ENCODE peak calls at places on chromosomes 13 and 19, in four cellular contexts. I, A, X and V are unnamed samples.

GRCh38 chr19:35267818-35268545 is 780 bp upstream of the USF2 start:
- DNase-seq in A (peak), I (no peak), X (peak), V (peak)

GRCh38 chr19:18300930-18301717 is 19.7 kb upstream of the JUND start:
- DNase-seq in I (no peak), X (peak), A (no peak), V (no peak)

GRCh38 chr19:18895038-18895827 is 725 bp downstream of the CERS1 start:
- DNase-seq in A (no peak), I (no peak), X (peak), V (peak)

GRCh38 chr13:38255600-38255999 is 94.1 kb upstream of the UFM1 start:
- DNase-seq in I (no peak), X (no peak), A (no peak), V (peak)

GRCh38 chr19:42250666-42251531 is 4.0 kb downstream of the ERF start:
- DNase-seq in A (no peak), I (no peak), X (no peak), V (no peak)

GRCh38 chr13:92538164-92538563 is 688.4 kb upstream of the GPC6 start:
- DNase-seq in X (no peak), I (no peak), A (no peak), V (no peak)

GRCh38 chr13:113275387-113275786 is 21.7 kb upstream of the LAMP1 start:
- DNase-seq in I (no peak), X (peak), A (peak), V (peak)

GRCh38 chr13:84137292-84137691 is 255.0 kb upstream of the SLITRK1 start:
- DNase-seq in I (peak), A (no peak), X (no peak), V (no peak)

GRCh38 chr13:107824636-107825035 is 390.7 kb downstream of the LIG4 start:
- DNase-seq in A (peak), X (no peak), I (no peak), V (no peak)

GRCh38 chr13:114049026-114049425 is 75.2 kb upstream of the C13orf46 start:
- DNase-seq in X (no peak), A (no peak), I (no peak), V (no peak)

GRCh38 chr19:41551212-41551610 is 24.8 kb upstream of the CEACAM21 start:
- DNase-seq in I (no peak), X (no peak), A (no peak), V (no peak)

GRCh38 chr13:106566682-106567420 is 1.1 kb downstream of the ARGLU1 start:
- DNase-seq in A (peak), X (peak), I (no peak), V (peak)

GRCh38 chr19:2625434-2625833 is 77.1 kb downstream of the GNG7 start:
- DNase-seq in A (no peak), I (no peak), X (no peak), V (no peak)

GRCh38 chr19:52935434-52935833 is 12.2 kb upstream of the ZNF888 start:
- DNase-seq in I (no peak), X (no peak), A (no peak), V (no peak)

GRCh38 chr13:99417151-99417820 is 84.0 kb upstream of the TM9SF2 start:
- DNase-seq in X (no peak), I (no peak), A (no peak), V (no peak)

GRCh38 chr19:54526972-54527371 is 24.3 kb downstream of the LAIR2 start:
- DNase-seq in I (no peak), X (no peak), A (no peak), V (no peak)

GRCh38 chr19:39515551-39516191 is 732 bp downstream of the SELENOV start:
- DNase-seq in X (no peak), A (no peak), I (no peak), V (no peak)

GRCh38 chr13:111314852-111315251 is 5.6 kb upstream of the TEX29 start:
- DNase-seq in A (no peak), I (no peak), X (no peak), V (no peak)

GRCh38 chr13:30679483-30680330 is 55.6 kb upstream of the ALOX5AP start:
- DNase-seq in A (no peak), X (peak), I (no peak), V (peak)

GRCh38 chr19:31356587-31357314 is 7.5 kb upstream of the TSHZ3 start:
- DNase-seq in X (no peak), A (no peak), I (no peak), V (peak)

GRCh38 chr13:93098972-93099371 is 127.6 kb upstream of the GPC6 start:
- DNase-seq in I (no peak), X (no peak), A (no peak), V (no peak)